ENCODE peak calls at places on chromosomes 5 and 9, in seven cellular contexts. Z is esophagus squamous epithelium, M is A549, R is HFF-Myc, I is foreskin fibroblast, S is AG04449, L is SK-N-SH. U is an unnamed sample.

GRCh38 chr5:176817864-176818377 is 7.6 kb downstream of the UNC5A start:
- DNase-seq in M (peak), I (peak), L (peak), Z (no peak), S (no peak), R (no peak), U (no peak)

GRCh38 chr5:118042076-118042475 is 946.3 kb downstream of the DTWD2 start:
- DNase-seq in Z (no peak), R (no peak), S (no peak), L (peak), M (no peak), I (peak), U (no peak)

GRCh38 chr5:158921441-158922262 is 178.1 kb downstream of the EBF1 start:
- DNase-seq in Z (no peak), L (no peak), I (no peak), S (no peak), R (no peak), M (no peak), U (no peak)

GRCh38 chr5:139908749-139909148 is 113.1 kb downstream of the PSD2 start:
- DNase-seq in Z (no peak), L (peak), I (peak), S (no peak), R (no peak), M (no peak), U (no peak)

GRCh38 chr9:77807295-77807694 is 159.2 kb upstream of the GNA14 start:
- DNase-seq in R (peak), S (peak), Z (no peak), I (peak), M (peak), L (no peak), U (peak)

GRCh38 chr5:131386124-131386523 is 122.3 kb downstream of the CDC42SE2 start:
- DNase-seq in M (no peak), I (no peak), R (no peak), L (no peak), S (no peak), Z (no peak), U (no peak)

GRCh38 chr5:67015577-67016290 is 180.9 kb downstream of the CD180 start:
- DNase-seq in R (no peak), M (no peak), L (no peak), S (no peak), Z (no peak), I (peak), U (peak)

GRCh38 chr5:127840198-127840524 is 137.0 kb downstream of the CCDC192 start:
- DNase-seq in L (no peak), M (no peak), Z (no peak), S (no peak), I (no peak), R (no peak), U (no peak)

GRCh38 chr9:21685502-21685901 is 116.9 kb upstream of the MTAP start:
- DNase-seq in Z (no peak), S (no peak), M (no peak), I (no peak), R (no peak), L (no peak), U (no peak)

GRCh38 chr9:120845255-120845654 is 2.5 kb upstream of the PSMD5 start:
- DNase-seq in M (no peak), L (no peak), R (no peak), Z (no peak), I (peak), S (no peak), U (no peak)

GRCh38 chr5:33761139-33761538 is 130.7 kb downstream of the ADAMTS12 start:
- DNase-seq in S (no peak), M (no peak), R (no peak), L (no peak), I (peak), Z (no peak), U (peak)

GRCh38 chr9:93096131-93096802 is at the start of gene CARD19:
- DNase-seq in M (peak), I (peak), Z (no peak), R (no peak), L (no peak), S (no peak), U (no peak)

GRCh38 chr9:591292-591691 is 250.2 kb upstream of the DMRT1 start:
- DNase-seq in L (no peak), R (no peak), M (no peak), I (no peak), Z (no peak), S (no peak), U (no peak)

GRCh38 chr5:71629950-71630349 is 42.8 kb downstream of the MCCC2 start:
- DNase-seq in Z (no peak), R (no peak), S (no peak), M (no peak), I (no peak), L (no peak), U (no peak)

GRCh38 chr5:126516133-126516532 is 78.9 kb downstream of the ALDH7A1 start:
- DNase-seq in R (no peak), M (no peak), S (no peak), I (peak), L (peak), Z (no peak), U (no peak)

GRCh38 chr9:120109242-120109641 is 470.7 kb downstream of the CDK5RAP2 start:
- DNase-seq in I (no peak), S (no peak), L (peak), M (peak), Z (no peak), R (no peak), U (no peak)

GRCh38 chr9:27125030-27125429 is 16.0 kb downstream of the TEK start:
- DNase-seq in S (peak), I (peak), M (peak), R (peak), L (no peak), Z (no peak), U (peak)

GRCh38 chr5:146851133-146851532 is 27.4 kb downstream of the PPP2R2B start:
- DNase-seq in Z (no peak), S (no peak), I (no peak), R (no peak), M (no peak), L (no peak), U (no peak)

GRCh38 chr5:83583859-83584258 is 112.3 kb downstream of the VCAN start:
- DNase-seq in Z (no peak), L (no peak), I (peak), R (no peak), M (no peak), S (no peak), U (no peak)

GRCh38 chr9:105459329-105459728 is 11.5 kb downstream of the FSD1L start:
- DNase-seq in M (no peak), I (no peak), Z (no peak), S (no peak), L (no peak), R (no peak), U (no peak)

GRCh38 chr5:139966856-139967255 is 76.2 kb downstream of the NRG2 start:
- DNase-seq in I (no peak), R (no peak), S (no peak), L (no peak), Z (no peak), M (no peak), U (no peak)

GRCh38 chr9:121321039-121321503 is 49.0 kb downstream of the STOM start:
- DNase-seq in L (no peak), S (no peak), Z (no peak), I (no peak), M (no peak), R (no peak), U (peak)

GRCh38 chr5:109161914-109162683 is 247.7 kb downstream of the PJA2 start:
- DNase-seq in Z (no peak), R (no peak), M (no peak), L (no peak), I (peak), S (no peak), U (no peak)

GRCh38 chr9:116979461-116979860 is 292.4 kb downstream of the TRIM32 start:
- DNase-seq in I (no peak), L (no peak), M (peak), S (no peak), Z (no peak), R (no peak), U (no peak)

GRCh38 chr5:143890475-143890874 is 78.5 kb downstream of the HMHB1 start:
- DNase-seq in S (no peak), L (no peak), R (no peak), Z (no peak), I (peak), M (no peak), U (no peak)

GRCh38 chr9:113894166-113894565 is 18.1 kb downstream of the ZNF618 start:
- DNase-seq in Z (no peak), M (no peak), L (no peak), I (no peak), R (no peak), S (no peak), U (no peak)

GRCh38 chr5:137891849-137892248 is 2.6 kb downstream of the PKD2L2 start:
- DNase-seq in Z (no peak), S (no peak), M (no peak), I (no peak), L (no peak), R (no peak), U (no peak)

GRCh38 chr9:77495834-77496671 is 152.1 kb downstream of the GNA14 start:
- DNase-seq in R (peak), L (peak), Z (no peak), S (peak), I (peak), M (peak), U (peak)

GRCh38 chr5:149760700-149761187 is 30.6 kb downstream of the PPARGC1B start:
- DNase-seq in L (no peak), S (no peak), R (no peak), I (no peak), M (no peak), Z (no peak), U (no peak)

GRCh38 chr9:76691761-76692313 is 72.4 kb upstream of the PCA3 start:
- DNase-seq in I (no peak), Z (no peak), L (no peak), S (no peak), M (no peak), R (no peak), U (no peak)

GRCh38 chr5:119269061-119269579 is 86.7 kb upstream of the TNFAIP8 start:
- DNase-seq in L (peak), I (peak), R (no peak), Z (no peak), M (no peak), S (no peak), U (peak)

GRCh38 chr9:6557883-6558282 is 87.6 kb downstream of the GLDC start:
- DNase-seq in M (no peak), I (no peak), L (peak), R (no peak), S (no peak), Z (no peak), U (no peak)

GRCh38 chr9:126491256-126491879 is 122.4 kb upstream of the LMX1B start:
- DNase-seq in I (peak), L (peak), M (no peak), R (peak), S (no peak), Z (no peak), U (peak)

GRCh38 chr9:137127301-137128157 is 11.4 kb upstream of the GRIN1 start:
- DNase-seq in Z (no peak), L (no peak), M (no peak), R (no peak), I (no peak), S (no peak), U (no peak)

DNA sequence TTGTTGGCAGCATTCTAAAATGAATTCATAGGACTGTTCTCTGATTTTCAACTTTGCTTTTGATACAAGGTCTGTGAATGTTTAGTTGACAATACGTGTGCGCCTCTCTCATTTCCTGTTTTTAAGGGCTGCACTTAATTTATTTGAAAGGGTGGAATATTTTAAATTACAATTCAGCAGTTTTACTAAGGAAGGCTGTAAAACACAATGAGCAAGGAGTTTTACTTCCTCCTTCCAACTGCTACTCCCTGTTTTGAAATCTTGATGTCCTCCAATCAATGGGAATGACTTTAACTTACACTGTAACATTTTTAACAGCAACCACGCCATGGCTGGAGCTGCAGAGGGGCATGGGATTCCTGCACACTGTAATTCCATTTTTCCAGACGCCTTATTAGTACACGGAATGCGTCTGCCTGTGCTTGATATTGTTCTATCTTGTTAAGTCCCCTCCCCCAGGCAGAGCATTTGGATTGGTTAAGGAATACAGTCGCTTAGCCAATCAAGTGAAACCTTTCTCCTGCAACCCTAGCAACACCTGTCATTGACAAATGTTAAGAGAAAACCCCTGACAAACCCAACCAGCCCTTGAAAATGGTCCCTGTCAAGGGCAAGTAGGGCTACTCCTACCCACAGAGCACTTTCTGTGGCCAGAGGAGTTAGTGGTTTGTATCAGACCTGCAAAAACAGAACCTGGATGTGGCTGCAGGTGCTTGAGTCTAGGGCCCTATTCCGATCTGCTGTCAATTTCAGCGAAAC is 12.5 kb upstream of the ZSWIM6 start:
- DNase-seq in R (no peak), S (no peak), Z (no peak), I (no peak), M (no peak), L (peak), U (no peak)
- H3K4me3 ChIP-seq in R (no peak), S (no peak), Z (no peak), I (no peak), M (no peak), L (no peak), U (no peak)

DNA sequence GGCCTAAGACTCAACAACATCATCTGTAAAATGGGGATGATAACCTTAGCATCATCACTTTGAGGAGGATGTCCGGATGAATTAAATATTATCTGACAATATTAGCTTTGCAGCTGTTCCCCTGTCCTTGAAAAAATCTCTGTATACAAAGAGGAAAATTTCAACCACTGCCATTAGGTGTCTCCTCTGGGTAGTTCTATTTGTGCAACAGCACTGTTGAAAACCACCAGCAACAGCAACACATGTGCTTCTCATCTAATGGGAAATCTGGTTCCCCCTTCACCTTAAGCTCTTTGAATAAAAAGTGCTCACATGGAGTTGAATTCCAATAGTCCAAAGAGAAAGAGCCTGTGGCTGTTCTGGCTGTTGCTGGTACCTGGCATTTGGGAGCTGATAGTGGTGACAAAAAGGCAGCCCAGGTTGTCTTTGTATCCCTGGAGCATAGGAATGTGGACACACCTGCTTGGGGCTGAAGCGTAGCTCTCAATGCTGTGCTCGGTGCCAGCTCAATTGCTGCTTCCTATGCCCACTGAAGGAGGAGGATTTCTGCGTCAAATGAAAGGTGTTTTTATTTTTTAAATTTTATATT is 322.1 kb upstream of the MSX2 start:
- DNase-seq in L (peak), R (peak), M (no peak), I (no peak), Z (no peak), S (no peak), U (no peak)
- TF ChIP-seq CTCF in L (peak), R (peak), M (peak), I (no peak), Z (no peak), S (no peak), U (no peak)

GRCh38 chr5:160493806-160494317 is 72.2 kb downstream of the PTTG1 start:
- DNase-seq in M (no peak), L (no peak), S (no peak), Z (no peak), R (no peak), I (no peak), U (no peak)
- H3K4me3 ChIP-seq in M (no peak), L (no peak), S (no peak), Z (no peak), R (no peak), I (no peak), U (no peak)

GRCh38 chr9:110192531-110193326 is 15.2 kb downstream of the C9orf152 start:
- DNase-seq in L (no peak), S (peak), I (peak), Z (no peak), R (peak), M (no peak), U (peak)

GRCh38 chr9:110199643-110200042 is 8.3 kb downstream of the C9orf152 start:
- DNase-seq in S (no peak), R (no peak), L (no peak), Z (no peak), I (no peak), M (no peak), U (no peak)

GRCh38 chr9:110198357-110198756 is 9.6 kb downstream of the C9orf152 start:
- DNase-seq in L (no peak), S (no peak), R (no peak), Z (no peak), I (no peak), M (no peak), U (no peak)

GRCh38 chr9:110202232-110202631 is 5.7 kb downstream of the C9orf152 start:
- DNase-seq in Z (no peak), I (no peak), S (no peak), L (no peak), R (no peak), M (no peak), U (no peak)

GRCh38 chr9:110197330-110198187 is 10.4 kb downstream of the C9orf152 start:
- DNase-seq in S (no peak), I (peak), L (no peak), M (no peak), Z (no peak), R (no peak), U (no peak)
- TF ChIP-seq CTCF in S (peak), I (peak), L (peak), M (peak), Z (no peak), R (peak), U (peak)

DNA sequence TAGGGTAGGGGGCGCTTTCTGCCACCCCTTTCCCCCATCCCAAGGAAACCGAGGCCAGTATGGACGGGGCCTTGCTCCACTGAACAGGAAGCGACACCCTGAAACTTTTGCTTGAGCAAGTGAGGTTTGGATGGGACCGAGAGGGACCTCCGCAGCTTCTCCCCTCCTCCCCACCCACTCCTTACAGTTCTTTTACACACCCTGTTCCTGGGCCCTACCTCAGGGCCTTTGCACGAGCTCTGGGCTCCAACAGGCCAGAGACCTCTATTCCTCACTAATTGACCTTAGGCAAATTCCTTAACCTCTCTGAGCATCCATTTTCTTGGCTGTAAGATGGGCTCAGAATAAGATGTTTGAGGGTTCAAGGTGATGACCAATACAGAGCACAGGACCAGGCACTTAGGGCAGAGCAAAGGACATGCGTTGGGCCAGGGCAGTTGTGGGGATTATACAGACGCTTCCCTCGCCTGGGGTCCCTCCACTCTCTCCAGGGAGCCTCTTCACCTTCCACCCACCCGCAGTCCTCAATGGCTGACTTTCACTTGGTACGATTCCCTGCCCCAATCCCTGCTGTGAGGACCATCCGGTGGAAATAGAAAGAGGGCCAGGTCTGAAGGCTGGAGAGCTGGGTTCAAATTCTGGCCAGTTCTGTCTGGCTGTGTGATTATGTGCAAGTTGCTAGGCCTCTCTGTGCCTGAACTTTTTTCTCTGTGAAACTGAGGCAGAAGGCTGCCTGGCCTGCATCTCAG is 206.3 kb upstream of the IER5L start:
- DNase-seq in M (no peak), L (no peak), S (no peak), Z (no peak), R (no peak), I (no peak), U (no peak)
- H3K4me3 ChIP-seq in M (no peak), L (no peak), S (no peak), Z (peak), R (peak), I (peak), U (peak)

GRCh38 chr5:6632324-6632930 is 417 bp downstream of the NSUN2 start:
- DNase-seq in I (peak), S (no peak), R (no peak), M (peak), L (no peak), Z (no peak), U (peak)
- TF ChIP-seq CTCF in I (peak), S (no peak), R (no peak), M (no peak), L (peak), Z (no peak), U (peak)

GRCh38 chr9:133715295-133715865 is 22.8 kb downstream of the SARDH start:
- DNase-seq in R (no peak), L (peak), Z (no peak), S (no peak), I (peak), M (no peak), U (peak)

GRCh38 chr9:133713211-133713959 is 24.8 kb downstream of the SARDH start:
- DNase-seq in S (no peak), L (no peak), I (no peak), M (no peak), Z (no peak), R (no peak), U (no peak)

GRCh38 chr9:133713960-133714495 is 24.1 kb downstream of the SARDH start:
- DNase-seq in I (no peak), S (no peak), R (no peak), L (no peak), Z (no peak), M (no peak), U (no peak)

GRCh38 chr9:133715866-133716563 is 22.1 kb downstream of the SARDH start:
- DNase-seq in S (no peak), R (no peak), M (no peak), L (peak), Z (no peak), I (no peak), U (peak)

DNA sequence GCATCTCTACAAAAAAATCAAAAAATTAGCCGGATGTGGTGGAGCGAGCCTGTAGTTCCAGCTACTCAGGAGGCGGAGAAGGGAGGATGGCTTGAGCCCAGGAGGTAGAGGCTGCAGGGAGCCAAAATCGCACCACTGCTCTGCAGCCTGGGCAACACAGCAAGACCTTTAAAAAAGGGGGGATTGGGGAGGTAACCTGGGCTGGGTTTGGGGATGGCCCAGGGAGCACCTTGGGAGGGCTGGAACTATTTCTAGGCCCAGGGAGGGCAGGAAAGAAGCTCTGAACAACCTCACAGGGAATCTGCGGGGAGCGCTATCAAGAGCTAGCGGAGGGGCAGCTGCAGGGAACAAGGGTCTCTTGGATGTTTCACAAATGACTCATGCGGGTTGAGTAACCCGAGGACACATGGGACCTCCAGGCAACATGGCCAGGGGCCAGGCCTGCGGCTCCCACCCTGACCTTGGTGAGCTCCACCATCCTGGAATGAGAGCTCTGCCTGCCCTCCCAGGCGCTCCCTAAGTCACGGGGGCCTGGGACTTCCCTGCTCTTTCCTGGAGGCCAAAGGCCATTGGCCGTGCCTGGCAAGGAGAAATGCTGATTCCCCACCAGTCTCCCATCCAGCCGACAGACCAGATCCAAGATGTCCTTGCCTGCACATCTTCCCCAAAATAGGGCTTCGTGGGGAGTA is 23.4 kb downstream of the SARDH start:
- DNase-seq in R (no peak), S (no peak), I (peak), L (peak), Z (no peak), M (no peak), U (peak)
- H3K4me3 ChIP-seq in R (no peak), S (no peak), I (no peak), L (no peak), Z (no peak), M (no peak), U (no peak)

U was measured in brain microvascular endothelial cell.